ENCODE peak calls at places on chromosomes 1 and 21, in four cellular contexts. P is H9, D is dermis blood vessel endothelial cell, I is neural crest cell. Q is an unnamed sample.

GRCh38 chr1:94542088-94542671 is 621 bp upstream of the F3 start:
- DNase-seq in P (no peak), D (no peak), I (no peak), Q (no peak)

GRCh38 chr1:53579221-53580008 is 120.2 kb downstream of the DMRTB1 start:
- DNase-seq in P (no peak), D (no peak), I (no peak), Q (no peak)

GRCh38 chr1:7265771-7266371 is 480.6 kb downstream of the CAMTA1 start:
- DNase-seq in P (no peak), D (peak), I (no peak), Q (peak)

GRCh38 chr21:34510148-34511142 is 1.6 kb downstream of the KCNE1 start:
- DNase-seq in P (peak), D (peak), I (peak), Q (peak)

GRCh38 chr1:17119744-17120482 is 662 bp upstream of the PADI2 start:
- DNase-seq in P (peak), D (no peak), I (no peak), Q (no peak)

GRCh38 chr1:1990222-1990621 is 13.4 kb downstream of the CFAP74 start:
- DNase-seq in P (no peak), D (no peak), I (no peak), Q (no peak)

GRCh38 chr1:37682334-37682987 is 9.9 kb upstream of the CDCA8 start:
- DNase-seq in P (peak), D (peak), I (peak), Q (peak)

GRCh38 chr1:230351983-230352382 is 74.1 kb downstream of the PGBD5 start:
- DNase-seq in P (no peak), D (no peak), I (no peak), Q (no peak)

GRCh38 chr1:24390924-24391782 is 22.4 kb downstream of the STPG1 start:
- DNase-seq in P (peak), D (peak), I (peak), Q (peak)

GRCh38 chr1:81635816-81636215 is 164.9 kb upstream of the ADGRL2 start:
- DNase-seq in P (no peak), D (no peak), I (no peak), Q (no peak)

Q was measured in SW480.